ENCODE peak calls at places on chromosomes 6 and 20, in eight cellular contexts. N, V, F, E, G, J, B and Z are unnamed samples.

GRCh38 chr20:32976746-32977145 is 27.5 kb downstream of the SUN5 start:
- DNase-seq in N (no peak), V (peak; percentile 43), F (no peak), E (no peak), G (peak; percentile 33), J (no peak), B (no peak), Z (no peak)

GRCh38 chr6:34527751-34528670 is 28.1 kb downstream of the SPDEF start:
- DNase-seq in N (no peak), V (no peak), F (no peak), E (no peak), G (no peak), J (peak; percentile 54), B (no peak), Z (no peak)

GRCh38 chr6:163955752-163956151 is 541.2 kb downstream of the QKI start:
- DNase-seq in N (no peak), V (no peak), F (no peak), E (no peak), G (no peak), J (no peak), B (no peak), Z (no peak)

GRCh38 chr20:34978092-34978744 is 22.6 kb downstream of the MYH7B start:
- DNase-seq in N (no peak), V (no peak), F (no peak), E (no peak), G (no peak), J (peak; percentile 45), B (peak; percentile 77), Z (no peak)

GRCh38 chr20:32516583-32516982 is 68.5 kb downstream of the NOL4L start:
- DNase-seq in N (no peak), V (no peak), F (no peak), E (no peak), G (no peak), J (no peak), B (no peak), Z (no peak)

GRCh38 chr20:2809690-2810089 is 5.1 kb upstream of the C20orf141 start:
- DNase-seq in N (no peak), V (no peak), F (no peak), E (no peak), G (no peak), J (no peak), B (no peak), Z (no peak)

GRCh38 chr6:5457983-5458683 is 196.8 kb downstream of the FARS2 start:
- DNase-seq in N (no peak), V (no peak), F (no peak), E (no peak), G (no peak), J (no peak), B (peak; percentile 61), Z (no peak)

GRCh38 chr6:11023032-11023431 is 21.1 kb downstream of the ELOVL2 start:
- DNase-seq in N (no peak), V (no peak), F (no peak), E (no peak), G (no peak), J (no peak), B (no peak), Z (no peak)

GRCh38 chr6:10146723-10147451 is 268.0 kb downstream of the TFAP2A start:
- DNase-seq in N (peak; percentile 8), V (no peak), F (no peak), E (no peak), G (no peak), J (no peak), B (no peak), Z (no peak)

GRCh38 chr20:2846698-2847097 is 6.2 kb downstream of the VPS16 start:
- DNase-seq in N (no peak), V (no peak), F (no peak), E (no peak), G (no peak), J (no peak), B (no peak), Z (no peak)

DNA sequence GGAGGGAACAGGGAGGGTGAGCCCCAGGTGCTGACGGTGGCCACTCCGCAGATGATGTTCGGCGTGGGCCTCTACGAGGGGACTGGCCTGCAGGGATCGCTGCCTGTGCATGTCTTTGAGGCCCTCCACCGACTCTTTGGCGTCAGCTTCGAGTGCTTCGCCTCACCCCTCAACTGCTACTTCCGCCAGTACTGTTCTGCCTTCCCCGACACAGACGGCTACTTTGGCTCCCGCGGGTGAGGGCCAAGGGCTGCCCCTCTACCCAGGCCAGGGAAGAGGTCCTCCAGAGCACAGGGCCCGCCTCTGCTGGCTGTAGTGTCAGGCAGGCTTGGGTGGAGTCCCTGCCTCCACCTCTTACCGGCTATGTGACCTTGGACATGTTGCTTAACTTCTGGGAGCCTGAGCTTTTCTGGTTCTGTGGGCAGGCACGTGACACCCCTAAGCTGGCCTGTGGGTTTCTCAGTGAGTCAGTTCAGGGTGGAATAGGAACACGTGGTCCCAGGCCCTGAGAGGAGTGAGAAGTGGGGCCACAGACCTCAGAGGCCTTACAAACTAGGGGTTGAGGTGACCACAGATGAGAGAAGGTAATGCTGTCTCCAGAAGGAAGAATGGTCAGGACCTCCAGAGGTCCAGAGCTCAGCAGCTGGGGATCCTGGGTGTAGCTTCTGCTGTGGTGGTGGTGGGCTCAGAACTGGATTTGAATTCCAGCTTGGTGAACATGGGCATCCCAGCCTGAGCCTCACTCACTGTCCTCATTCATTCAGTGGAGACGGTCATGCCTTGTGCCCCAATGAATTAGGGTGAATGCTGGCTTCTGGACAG is 11.9 kb downstream of the PCIF1 start:
- DNase-seq in N (no peak), V (peak; percentile 77), F (peak; percentile 71), E (peak; percentile 84), G (peak; percentile 91), J (peak; percentile 83), B (peak; percentile 50), Z (no peak)
- H3K4me3 ChIP-seq in N (no peak overlapping the region), V (no peak overlapping the region), F (no peak overlapping the region), E (no peak overlapping the region), G (no peak overlapping the region), J (no peak overlapping the region), B (no peak overlapping the region), Z (no peak overlapping the region)

DNA sequence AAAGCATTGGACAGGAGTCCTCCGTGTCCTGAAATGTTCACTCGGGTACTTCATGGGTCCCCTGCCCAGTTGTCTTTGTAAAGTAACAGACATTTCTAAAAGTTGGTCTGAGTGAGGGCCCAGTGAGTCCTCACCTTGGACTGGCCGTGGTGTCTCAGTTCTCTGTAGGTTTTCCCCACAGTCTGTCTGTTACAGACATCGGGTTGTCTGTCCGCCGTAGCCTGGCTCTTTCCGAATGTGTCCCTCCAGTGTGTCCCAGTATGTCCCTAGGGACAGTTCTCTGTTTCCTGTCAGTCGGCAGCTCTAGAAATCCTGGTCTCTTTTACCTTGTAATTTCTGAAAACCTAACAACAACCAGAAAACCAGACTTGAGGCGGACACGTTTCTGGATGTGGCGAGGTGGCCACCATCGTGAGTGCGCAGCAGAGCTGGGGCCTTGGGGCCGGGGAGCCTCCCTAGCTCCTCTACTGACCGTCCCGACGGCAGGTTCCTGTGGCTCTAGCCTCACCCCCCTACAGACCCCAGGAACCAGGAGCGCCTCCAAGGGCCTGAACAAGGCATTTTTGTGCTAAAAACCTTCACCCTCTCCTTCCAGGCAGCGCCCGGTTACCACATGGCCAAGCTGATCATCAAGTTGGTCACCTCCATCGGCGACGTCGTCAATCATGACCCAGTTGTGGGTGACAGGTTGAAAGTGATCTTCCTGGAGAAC is 42.2 kb downstream of the PYGB start:
- DNase-seq in N (no peak), V (no peak), F (no peak), E (no peak), G (no peak), J (peak; percentile 74), B (peak; percentile 25), Z (no peak)
- H3K36me3 ChIP-seq in N (peaks cover 61% of the 10 kb centered on the region), V (no peaks in the 10 kb centered on the region), F (no peaks in the 10 kb centered on the region), E (no peaks in the 10 kb centered on the region), G (no peaks in the 10 kb centered on the region), J (peaks cover 76% of the 10 kb centered on the region), B (peaks cover 77% of the 10 kb centered on the region), Z (peaks cover 99% of the 10 kb centered on the region)

DNA sequence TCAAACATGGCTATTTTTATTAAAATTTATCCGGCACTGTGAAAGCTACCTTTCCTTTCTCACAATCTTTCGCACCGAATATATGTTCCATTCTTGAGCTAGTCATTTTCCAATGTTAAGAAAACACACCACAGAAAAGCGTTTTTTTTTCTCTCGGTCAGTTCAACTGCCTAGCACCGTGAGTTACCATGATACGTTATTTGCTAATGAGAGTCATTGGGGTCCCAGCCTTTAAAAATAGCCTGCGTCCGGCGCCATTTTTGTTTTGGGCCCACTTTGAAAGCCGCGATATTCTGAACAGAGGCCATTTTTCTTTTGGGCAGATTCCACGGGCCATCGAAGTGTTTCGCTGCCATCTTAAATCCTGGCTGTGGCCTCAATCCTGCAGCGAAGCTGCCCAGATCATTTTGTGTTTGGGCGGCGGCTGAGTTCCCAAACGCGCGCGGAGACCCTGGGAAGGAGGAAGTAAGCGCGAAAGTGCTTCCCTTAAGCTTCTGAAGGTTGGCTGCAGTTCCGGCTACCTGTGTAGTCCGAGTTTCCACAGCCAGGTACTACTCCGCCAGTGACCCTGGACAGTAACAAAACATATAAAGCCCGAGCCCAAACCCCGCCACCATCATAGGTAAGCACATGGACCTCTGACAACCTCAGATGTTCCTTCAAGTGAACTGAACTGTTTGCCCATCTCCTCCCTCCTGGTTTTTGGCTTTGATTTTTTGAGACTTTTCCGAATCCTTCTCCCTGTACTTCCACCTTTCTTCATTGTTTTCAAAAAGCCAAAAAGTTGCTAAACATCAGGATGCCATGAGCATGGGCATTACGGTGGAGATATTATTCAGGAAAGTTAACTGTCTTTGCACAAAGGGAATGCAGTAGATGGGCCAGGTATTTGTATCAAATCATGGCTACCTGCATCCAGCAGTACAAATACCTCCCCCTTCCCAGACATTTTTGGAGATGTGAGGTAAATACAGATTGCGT is at the start of gene SLX4IP:
- DNase-seq in N (peak; percentile 95), V (peak; percentile 97), F (peak; percentile 93), E (peak; percentile 92), G (peak; percentile 97), J (peak; percentile 95), B (peak; percentile 96), Z (peak; percentile 43)
- TF ChIP-seq POLR2A in N (no peak), V (no peak), F (no peak), E (no peak), G (peak; percentile 18), J (no peak), B (no peak), Z (no peak)

GRCh38 chr20:38973546-38974120 is 11.5 kb downstream of the DHX35 start:
- DNase-seq in N (peak; percentile 77), V (no peak), F (no peak), E (peak; percentile 52), G (peak; percentile 63), J (no peak), B (peak; percentile 65), Z (no peak)
- H3K4me3 ChIP-seq in N (peak overlapping the region; percentile 19), V (no peak overlapping the region), F (no peak overlapping the region), E (no peak overlapping the region), G (no peak overlapping the region), J (no peak overlapping the region), B (no peak overlapping the region), Z (no peak overlapping the region)